ENCODE peak calls at places on chromosomes 6 and 20, in seven cellular contexts. O is GM13977; W is GM19239; P is C1 segment of cervical spinal cord; U is CD8-positive, alpha-beta memory T cell; A is GM20000; Q is Peyer's patch. I is an unnamed sample.

GRCh38 chr6:43547202-43547601 is 28.6 kb downstream of the XPO5 start:
- DNase-seq in P (no peak), W (no peak), A (peak; percentile 36), O (no peak), U (no peak), Q (no peak), I (no peak)

GRCh38 chr6:90892271-90892670 is 305.4 kb upstream of the MAP3K7 start:
- DNase-seq in Q (no peak), A (no peak), U (no peak), W (no peak), P (no peak), O (no peak), I (no peak)

GRCh38 chr20:48732081-48732829 is 95.5 kb downstream of the PREX1 start:
- DNase-seq in P (no peak), A (no peak), Q (no peak), W (no peak), U (no peak), O (no peak), I (no peak)

GRCh38 chr6:53020005-53020744 is 25.1 kb upstream of the GSTA4 start:
- DNase-seq in A (no peak), P (no peak), O (no peak), U (no peak), Q (no peak), W (no peak), I (no peak)

GRCh38 chr6:37487891-37488290 is 11.8 kb downstream of the CCDC167 start:
- DNase-seq in Q (no peak), P (no peak), A (no peak), W (no peak), O (no peak), U (no peak), I (no peak)

GRCh38 chr6:94045473-94045872 is 626.1 kb upstream of the EPHA7 start:
- DNase-seq in A (no peak), O (no peak), U (no peak), W (no peak), Q (no peak), P (no peak), I (no peak)

GRCh38 chr20:37741055-37741454 is 47.2 kb downstream of the CTNNBL1 start:
- DNase-seq in Q (no peak), U (no peak), P (no peak), A (no peak), W (no peak), O (no peak), I (peak; percentile 49)

GRCh38 chr6:113694278-113695077 is 162.7 kb upstream of the MARCKS start:
- DNase-seq in A (no peak), P (no peak), Q (no peak), W (no peak), U (no peak), O (no peak), I (peak; percentile 81)

GRCh38 chr20:60255866-60256265 is 297.6 kb downstream of the CDH26 start:
- DNase-seq in Q (no peak), O (no peak), W (no peak), P (no peak), A (no peak), U (no peak), I (peak; percentile 20)

GRCh38 chr20:59938696-59939051 is 1.4 kb downstream of the PPP1R3D start:
- DNase-seq in O (no peak), A (no peak), U (no peak), Q (no peak), P (no peak), W (no peak), I (no peak)

I was measured in astrocyte.